ENCODE peak calls at places on chromosomes 1 and 21, in four cellular contexts. One of them, this sample, is unnamed.

GRCh38 chr1:209455133-209455532 is 128.4 kb upstream of the CAMK1G start:
- DNase-seq in NCI-H69: peak; percentile 92
- DNase-seq in HEK293T: no peak
- DNase-seq in HT-29: no peak
- DNase-seq in this sample: peak; percentile 57

GRCh38 chr21:36065497-36066036 is 4.3 kb upstream of the CBR1 start:
- DNase-seq in NCI-H69: peak; percentile 54
- DNase-seq in HEK293T: no peak
- DNase-seq in HT-29: peak; percentile 24
- DNase-seq in this sample: peak; percentile 19

GRCh38 chr1:156090822-156091188 is 8.5 kb upstream of the MEX3A start:
- DNase-seq in NCI-H69: peak; percentile 91
- DNase-seq in HEK293T: peak; percentile 90
- DNase-seq in HT-29: peak; percentile 99
- DNase-seq in this sample: peak; percentile 95

GRCh38 chr1:3063379-3064295 is 5.4 kb upstream of the PRDM16 start:
- DNase-seq in NCI-H69: no peak
- DNase-seq in HEK293T: no peak
- DNase-seq in HT-29: no peak
- DNase-seq in this sample: no peak

GRCh38 chr1:87867631-87868030 is 539.0 kb downstream of the LMO4 start:
- DNase-seq in NCI-H69: no peak
- DNase-seq in HEK293T: no peak
- DNase-seq in HT-29: no peak
- DNase-seq in this sample: peak; percentile 58

GRCh38 chr1:210328746-210329488 is at the start of gene HHAT:
- DNase-seq in NCI-H69: peak; percentile 90
- DNase-seq in HEK293T: peak; percentile 78
- DNase-seq in HT-29: peak; percentile 77
- DNase-seq in this sample: peak; percentile 96

GRCh38 chr1:224501836-224502235 is 67.2 kb upstream of the WDR26 start:
- DNase-seq in NCI-H69: peak; percentile 40
- DNase-seq in HEK293T: no peak
- DNase-seq in HT-29: no peak
- DNase-seq in this sample: no peak

GRCh38 chr21:39641827-39642450 is 29.2 kb downstream of the B3GALT5 start:
- DNase-seq in NCI-H69: no peak
- DNase-seq in HEK293T: no peak
- DNase-seq in HT-29: no peak
- DNase-seq in this sample: no peak

GRCh38 chr1:69755647-69756046 is 187.9 kb downstream of the LRRC7 start:
- DNase-seq in NCI-H69: no peak
- DNase-seq in HEK293T: no peak
- DNase-seq in HT-29: no peak
- DNase-seq in this sample: no peak

GRCh38 chr1:238199325-238199724 is 308.6 kb upstream of the ZP4 start:
- DNase-seq in NCI-H69: peak; percentile 35
- DNase-seq in HEK293T: no peak
- DNase-seq in HT-29: no peak
- DNase-seq in this sample: no peak

GRCh38 chr21:34279285-34279684 is 84.5 kb upstream of the KCNE2 start:
- DNase-seq in NCI-H69: no peak
- DNase-seq in HEK293T: no peak
- DNase-seq in HT-29: no peak
- DNase-seq in this sample: no peak

GRCh38 chr1:40143891-40144575 is 17.2 kb upstream of the RLF start:
- DNase-seq in NCI-H69: peak; percentile 73
- DNase-seq in HEK293T: peak; percentile 65
- DNase-seq in HT-29: peak; percentile 92
- DNase-seq in this sample: peak; percentile 89

GRCh38 chr1:37038079-37038702 is 3.9 kb upstream of the GRIK3 start:
- DNase-seq in NCI-H69: peak; percentile 98
- DNase-seq in HEK293T: peak; percentile 34
- DNase-seq in HT-29: peak; percentile 12
- DNase-seq in this sample: peak; percentile 21

GRCh38 chr1:207049974-207050391 is 1.0 kb downstream of the YOD1 start:
- DNase-seq in NCI-H69: peak; percentile 68
- DNase-seq in HEK293T: peak; percentile 28
- DNase-seq in HT-29: peak; percentile 84
- DNase-seq in this sample: peak; percentile 84

GRCh38 chr1:30012455-30013440 is 710.6 kb downstream of the MATN1 start:
- DNase-seq in NCI-H69: no peak
- DNase-seq in HEK293T: no peak
- DNase-seq in HT-29: no peak
- DNase-seq in this sample: no peak

GRCh38 chr1:77859248-77859647 is 29.2 kb upstream of the NEXN start:
- DNase-seq in NCI-H69: no peak
- DNase-seq in HEK293T: no peak
- DNase-seq in HT-29: no peak
- DNase-seq in this sample: no peak

GRCh38 chr1:17232759-17233661 is 15.9 kb upstream of the PADI3 start:
- DNase-seq in NCI-H69: peak; percentile 89
- DNase-seq in HEK293T: peak; percentile 32
- DNase-seq in HT-29: peak; percentile 94
- DNase-seq in this sample: peak; percentile 91

GRCh38 chr1:58282623-58283022 is 263.9 kb downstream of the OMA1 start:
- DNase-seq in NCI-H69: no peak
- DNase-seq in HEK293T: no peak
- DNase-seq in HT-29: no peak
- DNase-seq in this sample: no peak

GRCh38 chr21:41601573-41602371 is 93.8 kb upstream of the TMPRSS2 start:
- DNase-seq in NCI-H69: no peak
- DNase-seq in HEK293T: no peak
- DNase-seq in HT-29: no peak
- DNase-seq in this sample: no peak

GRCh38 chr1:171500803-171501202 is 15.5 kb downstream of the PRRC2C start:
- DNase-seq in NCI-H69: no peak
- DNase-seq in HEK293T: no peak
- DNase-seq in HT-29: no peak
- DNase-seq in this sample: no peak

GRCh38 chr1:200970771-200971427 is 52.6 kb downstream of the KIF21B start:
- DNase-seq in NCI-H69: no peak
- DNase-seq in HEK293T: no peak
- DNase-seq in HT-29: no peak
- DNase-seq in this sample: no peak

This sample was measured in DMS53.